ENCODE peak calls at places on chromosomes 5 and 9, in six cellular contexts. C is GM12878, G is GM12891, T is K562, S is H1, V is HepG2. I is an unnamed sample.

GRCh38 chr9:130100681-130101080 is 47.0 kb downstream of the GPR107 start:
- DNase-seq in C (no peak), G (no peak), T (no peak), S (no peak), V (no peak), I (no peak)

GRCh38 chr5:87120518-87121314 is 147.0 kb upstream of the RASA1 start:
- DNase-seq in C (no peak), G (no peak), T (no peak), S (no peak), V (no peak), I (no peak)

GRCh38 chr9:137221477-137222111 is 446 bp downstream of the RNF208 start:
- DNase-seq in C (no peak), G (no peak), T (no peak), S (peak; percentile 77), V (no peak), I (no peak)

GRCh38 chr9:99868845-99869244 is 37.6 kb upstream of the STX17 start:
- DNase-seq in C (peak; percentile 44), G (peak; percentile 17), T (no peak), S (no peak), V (no peak), I (no peak)

GRCh38 chr5:119470851-119471451 is 18.7 kb downstream of the HSD17B4 start:
- DNase-seq in C (no peak), G (no peak), T (peak; percentile 14), S (no peak), V (peak; percentile 8), I (no peak)

GRCh38 chr5:59813761-59814562 is 79.6 kb downstream of the PDE4D start:
- DNase-seq in C (no peak), G (no peak), T (peak; percentile 39), S (peak; percentile 60), V (peak; percentile 30), I (no peak)

GRCh38 chr9:106075991-106076390 is 381.6 kb downstream of the TMEM38B start:
- DNase-seq in C (no peak), G (no peak), T (no peak), S (no peak), V (no peak), I (no peak)

GRCh38 chr5:166980666-166981065 is 1310.8 kb upstream of the WWC1 start:
- DNase-seq in C (no peak), G (no peak), T (no peak), S (no peak), V (no peak), I (no peak)

GRCh38 chr5:105670586-105670985 is 2000.2 kb downstream of the EFNA5 start:
- DNase-seq in C (no peak), G (no peak), T (no peak), S (no peak), V (peak; percentile 9), I (no peak)

GRCh38 chr9:109108318-109108717 is 11.4 kb downstream of the TMEM245 start:
- DNase-seq in C (no peak), G (no peak), T (no peak), S (no peak), V (no peak), I (no peak)

GRCh38 chr5:39076757-39077475 is 2.7 kb upstream of the RICTOR start:
- DNase-seq in C (peak; percentile 53), G (no peak), T (no peak), S (no peak), V (no peak), I (no peak)

GRCh38 chr5:18010053-18010452 is 375.8 kb downstream of the TAF11L14 start:
- DNase-seq in C (no peak), G (no peak), T (no peak), S (no peak), V (no peak), I (no peak)

GRCh38 chr5:1516615-1517601 is 6.9 kb downstream of the LPCAT1 start:
- DNase-seq in C (no peak), G (no peak), T (no peak), S (peak; percentile 45), V (peak; percentile 16), I (no peak)

GRCh38 chr9:92728831-92729734 is 35.5 kb downstream of the BICD2 start:
- DNase-seq in C (no peak), G (peak; percentile 76), T (peak; percentile 46), S (peak; percentile 39), V (peak; percentile 16), I (peak; percentile 73)

GRCh38 chr5:7321724-7322123 is 74.2 kb upstream of the ADCY2 start:
- DNase-seq in C (no peak), G (no peak), T (no peak), S (no peak), V (no peak), I (no peak)

GRCh38 chr9:35367451-35367850 is 122.5 kb upstream of the RUSC2 start:
- DNase-seq in C (no peak), G (no peak), T (no peak), S (no peak), V (no peak), I (no peak)

GRCh38 chr5:43515678-43516048 is 715 bp upstream of the C5orf34 start:
- DNase-seq in C (no peak), G (no peak), T (no peak), S (no peak), V (no peak), I (no peak)

GRCh38 chr5:43520615-43521014 is 5.7 kb upstream of the C5orf34 start:
- DNase-seq in C (no peak), G (no peak), T (peak; percentile 23), S (no peak), V (no peak), I (no peak)

GRCh38 chr5:43514471-43514815 is 505 bp downstream of the C5orf34 start:
- DNase-seq in C (no peak), G (peak; percentile 10), T (peak; percentile 25), S (no peak), V (peak; percentile 21), I (peak; percentile 14)

DNA sequence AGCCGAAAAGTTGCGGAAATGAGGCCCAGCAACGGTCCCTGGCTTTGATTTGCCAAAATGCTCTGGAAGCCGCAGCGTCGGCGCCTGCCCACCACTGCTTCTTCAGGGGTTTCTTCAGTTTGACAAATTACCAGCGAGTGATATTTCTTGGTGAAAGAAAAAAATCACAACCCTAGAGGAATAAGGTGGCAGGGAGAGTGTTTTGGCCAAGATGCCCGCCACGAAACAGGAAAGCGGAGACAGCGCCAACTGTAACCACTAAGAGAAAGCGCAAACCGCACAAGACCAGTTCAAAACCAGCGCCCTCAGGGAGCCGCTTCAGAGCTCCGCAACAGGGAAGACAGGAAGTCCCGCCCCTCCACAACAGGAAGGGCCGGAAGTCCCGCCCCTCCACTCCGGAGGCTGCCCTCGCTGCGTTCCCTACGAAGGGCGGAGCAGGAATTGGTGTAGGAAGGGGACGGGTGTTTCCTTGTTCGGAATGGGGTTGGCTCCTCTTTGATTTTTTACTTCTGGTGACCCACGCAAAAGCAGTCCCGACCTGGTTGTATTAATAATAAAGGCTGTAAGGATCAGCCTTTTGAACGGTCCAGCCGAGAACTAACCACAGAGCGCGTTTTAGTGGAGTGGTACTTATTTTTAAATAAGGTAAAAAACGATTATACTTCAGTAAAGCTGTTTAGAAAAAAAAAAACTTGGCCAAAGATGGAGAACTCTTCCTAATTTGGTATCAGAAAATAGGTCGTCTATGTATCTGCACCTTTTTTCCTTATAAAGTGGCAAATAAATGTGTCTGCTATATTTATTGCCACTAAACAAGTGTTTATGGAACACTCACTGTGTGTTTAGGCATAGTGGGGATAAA is at the start of gene C5orf34:
- DNase-seq in C (peak; percentile 79), G (peak; percentile 82), T (peak; percentile 99), S (peak; percentile 96), V (peak; percentile 93), I (peak; percentile 86)
- TF ChIP-seq POLR2A in C (peak; percentile 80), G (peak; percentile 84), T (peak; percentile 97), S (peak; percentile 89), V (peak; percentile 80), I (peak; percentile 95)

DNA sequence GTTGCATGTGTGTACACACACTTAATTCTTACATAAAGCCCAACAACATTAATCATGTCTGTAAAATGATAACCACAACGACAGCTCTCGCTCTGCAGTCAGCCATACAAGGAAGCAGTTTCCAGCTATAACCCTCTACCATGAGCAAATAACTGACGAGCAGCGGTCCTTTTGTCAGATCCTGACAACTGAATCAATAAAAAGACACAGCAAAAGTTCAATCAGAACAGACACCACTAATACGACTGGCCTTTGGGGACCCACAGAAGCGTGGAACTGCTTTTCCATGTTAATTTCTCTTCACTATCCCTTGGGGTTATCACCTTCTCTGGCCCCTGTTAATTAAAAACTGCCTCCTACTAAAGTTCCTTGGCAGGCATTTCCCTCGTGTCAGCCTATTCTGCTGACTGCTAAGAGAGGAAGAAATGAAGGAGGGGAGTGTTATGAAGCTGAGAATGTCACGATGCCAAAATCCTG is 722.8 kb upstream of the GRAMD2B start:
- DNase-seq in C (no peak), G (no peak), T (no peak), S (no peak), V (peak; percentile 39), I (no peak)
- TF ChIP-seq TAF1 in C (no peak), G (no peak), T (no peak), S (no peak), V (no peak), I (no peak)

GRCh38 chr5:136089804-136090203 is 42.8 kb upstream of the SMAD5 start:
- DNase-seq in C (no peak), G (no peak), T (no peak), S (no peak), V (no peak), I (no peak)
- TF ChIP-seq POLR2AphosphoS5 in C (no peak), G (no peak), T (no peak), S (no peak), V (no peak), I (no peak)

GRCh38 chr9:20054734-20055133 is 265.9 kb upstream of the SLC24A2 start:
- DNase-seq in C (no peak), G (no peak), T (no peak), S (no peak), V (no peak), I (no peak)
- TF ChIP-seq POLR2A in C (no peak), G (no peak), T (no peak), S (no peak), V (no peak), I (no peak)

DNA sequence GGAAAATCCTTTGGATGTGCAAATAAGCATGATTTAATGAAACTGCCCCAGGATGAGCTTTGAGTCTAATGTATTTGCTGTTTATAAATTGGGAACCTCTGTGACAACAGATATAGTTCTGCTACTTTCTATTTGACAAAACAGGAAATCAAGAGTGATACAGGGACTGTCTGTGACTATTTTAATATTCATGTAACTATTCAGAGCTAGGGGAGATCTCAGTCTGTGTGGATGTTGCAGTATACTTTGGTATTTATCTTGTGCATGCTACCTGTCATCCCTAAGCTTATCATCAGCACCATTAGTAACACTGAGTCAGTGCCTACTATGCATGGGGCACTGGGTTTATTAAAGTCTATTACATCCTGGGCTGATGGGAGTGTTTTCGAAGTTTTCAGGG is 132.1 kb downstream of the PDZD2 start:
- DNase-seq in C (peak; percentile 30), G (no peak), T (no peak), S (no peak), V (no peak), I (no peak)
- TF ChIP-seq TAF1 in C (no peak), G (no peak), T (no peak), S (no peak), V (no peak), I (no peak)

I was measured in GM12892.